ENCODE peak calls at places on chromosomes 6 and 20, in five cellular contexts. N, J, C, A and X are unnamed samples.

GRCh38 chr6:12069891-12070529 is 57.9 kb downstream of the HIVEP1 start:
- DNase-seq in A (no peak), J (no peak), N (no peak), C (peak; percentile 23), X (no peak)

GRCh38 chr6:44594471-44594870 is 207.0 kb downstream of the CDC5L start:
- DNase-seq in A (no peak), N (no peak), C (no peak), J (no peak), X (no peak)

GRCh38 chr6:8743146-8743745 is 307.9 kb upstream of the SLC35B3 start:
- DNase-seq in J (no peak), A (no peak), N (peak; percentile 26), C (no peak), X (peak; percentile 1)

GRCh38 chr20:25720285-25720684 is 23.6 kb upstream of the ZNF337 start:
- DNase-seq in C (no peak), N (no peak), A (no peak), J (no peak), X (no peak)

GRCh38 chr6:117399924-117400323 is 25.8 kb downstream of the ROS1 start:
- DNase-seq in A (peak; percentile 21), N (no peak), J (no peak), C (peak; percentile 4), X (no peak)

GRCh38 chr6:72464791-72465691 is 156.8 kb upstream of the KCNQ5 start:
- DNase-seq in J (no peak), N (no peak), A (peak; percentile 57), C (peak; percentile 7), X (peak; percentile 16)

GRCh38 chr6:39199976-39200375 is 29.3 kb downstream of the KCNK5 start:
- DNase-seq in N (no peak), C (no peak), J (no peak), A (no peak), X (no peak)

GRCh38 chr20:53899351-53900167 is 170.8 kb downstream of the BCAS1 start:
- DNase-seq in N (no peak), C (peak; percentile 80), J (no peak), A (peak; percentile 53), X (peak; percentile 50)

GRCh38 chr6:87407531-87407895 is 259 bp upstream of the CFAP206 start:
- DNase-seq in C (peak; percentile 56), N (peak; percentile 19), A (peak; percentile 57), J (no peak), X (peak; percentile 44)

GRCh38 chr20:56872620-56873458 is 243.7 kb downstream of the TFAP2C start:
- DNase-seq in A (no peak), N (no peak), C (no peak), J (no peak), X (no peak)

DNA sequence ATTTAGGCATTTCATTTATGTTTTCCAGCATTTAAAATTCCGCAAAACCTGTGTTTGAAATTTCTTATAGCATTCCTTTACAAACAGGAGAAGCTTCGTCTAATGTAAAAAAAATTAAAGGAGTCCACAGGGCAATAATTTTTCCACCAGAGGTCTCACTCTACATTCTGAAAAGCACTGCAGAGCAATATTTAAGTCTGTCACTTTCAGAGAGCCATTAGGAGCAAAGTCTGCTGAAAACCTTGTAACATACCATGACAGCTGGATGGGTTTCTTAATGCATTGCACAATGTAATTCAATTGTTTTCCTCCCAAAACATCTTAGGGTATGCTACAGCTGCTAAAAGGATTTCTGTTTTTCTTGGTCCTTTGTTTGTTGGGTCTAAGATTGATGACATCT is 18.0 kb downstream of the BAG2 start:
- DNase-seq in C (peak; percentile 70), N (no peak), A (peak; percentile 75), J (no peak), X (no peak)
- TF ChIP-seq CTCF in C (peak; percentile 52), N (peak; percentile 24), A (peak; percentile 58), J (peak; percentile 21), X (no peak)

GRCh38 chr20:8829232-8829631 is 239.7 kb upstream of the PLCB4 start:
- DNase-seq in C (no peak), N (no peak), J (no peak), A (no peak), X (no peak)
- TF ChIP-seq CTCF in C (peak; percentile 34), N (no peak), J (peak; percentile 16), A (peak; percentile 8), X (no peak)

GRCh38 chr6:102114402-102114801 is 720.9 kb downstream of the GRIK2 start:
- DNase-seq in J (no peak), N (peak; percentile 8), A (no peak), C (no peak), X (no peak)
- TF ChIP-seq CTCF in J (no peak), N (peak; percentile 61), A (no peak), C (no peak), X (no peak)

DNA sequence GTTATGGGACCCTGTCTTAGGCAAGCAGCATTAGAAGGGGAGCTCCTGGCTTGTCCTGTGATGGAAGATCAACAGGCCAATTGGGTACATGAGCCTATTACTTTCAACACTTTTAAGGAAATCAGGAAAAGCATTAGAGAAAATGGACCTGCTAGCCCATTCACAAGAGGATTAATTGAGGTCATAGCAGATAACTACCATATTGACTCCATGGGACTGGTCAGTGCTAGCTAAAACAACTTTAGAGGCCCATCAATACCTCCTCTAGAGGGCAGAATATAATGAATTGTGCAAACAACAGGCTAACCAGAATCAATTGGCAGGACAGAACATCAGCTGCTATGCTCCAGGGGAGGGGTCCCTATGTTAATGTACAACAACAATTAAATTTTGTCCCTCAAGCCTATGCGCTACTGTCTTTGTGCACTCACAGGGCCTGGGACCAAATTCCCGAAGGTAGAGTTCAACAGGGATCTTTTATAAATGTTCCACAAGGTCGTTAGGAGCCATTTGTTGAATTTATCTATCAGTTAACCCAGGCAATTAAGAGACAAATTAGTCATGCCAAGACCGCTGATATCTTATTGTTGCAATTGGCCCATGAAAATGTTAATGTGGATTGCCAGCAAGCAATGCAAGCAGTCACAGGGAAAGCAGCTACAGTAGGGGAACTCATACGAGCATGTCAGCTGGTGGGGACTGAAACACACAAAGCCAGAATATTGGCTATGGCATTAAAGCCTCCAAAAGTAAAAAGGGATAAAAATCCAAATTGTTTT is 106.6 kb upstream of the BTN3A2 start:
- DNase-seq in A (peak; percentile 8), C (no peak), N (no peak), J (no peak), X (no peak)
- TF ChIP-seq CTCF in A (no peak), C (peak; percentile 31), N (peak; percentile 44), J (no peak), X (no peak)

GRCh38 chr6:27582928-27583725 is 110.2 kb upstream of the ZNF184 start:
- DNase-seq in A (peak; percentile 70), C (peak; percentile 60), N (peak; percentile 72), J (no peak), X (peak; percentile 84)
- TF ChIP-seq CTCF in A (no peak), C (no peak), N (no peak), J (no peak), X (no peak)

GRCh38 chr20:62272200-62272599 is 30.6 kb upstream of the ADRM1 start:
- DNase-seq in J (no peak), N (no peak), A (no peak), C (no peak), X (no peak)
- TF ChIP-seq CTCF in J (no peak), N (no peak), A (no peak), C (no peak), X (peak; percentile 12)

GRCh38 chr6:36809933-36810844 is 29.1 kb downstream of the CPNE5 start:
- DNase-seq in N (no peak), J (no peak), A (no peak), C (no peak), X (no peak)
- TF ChIP-seq CTCF in N (no peak), J (no peak), A (peak; percentile 16), C (no peak), X (no peak)

DNA sequence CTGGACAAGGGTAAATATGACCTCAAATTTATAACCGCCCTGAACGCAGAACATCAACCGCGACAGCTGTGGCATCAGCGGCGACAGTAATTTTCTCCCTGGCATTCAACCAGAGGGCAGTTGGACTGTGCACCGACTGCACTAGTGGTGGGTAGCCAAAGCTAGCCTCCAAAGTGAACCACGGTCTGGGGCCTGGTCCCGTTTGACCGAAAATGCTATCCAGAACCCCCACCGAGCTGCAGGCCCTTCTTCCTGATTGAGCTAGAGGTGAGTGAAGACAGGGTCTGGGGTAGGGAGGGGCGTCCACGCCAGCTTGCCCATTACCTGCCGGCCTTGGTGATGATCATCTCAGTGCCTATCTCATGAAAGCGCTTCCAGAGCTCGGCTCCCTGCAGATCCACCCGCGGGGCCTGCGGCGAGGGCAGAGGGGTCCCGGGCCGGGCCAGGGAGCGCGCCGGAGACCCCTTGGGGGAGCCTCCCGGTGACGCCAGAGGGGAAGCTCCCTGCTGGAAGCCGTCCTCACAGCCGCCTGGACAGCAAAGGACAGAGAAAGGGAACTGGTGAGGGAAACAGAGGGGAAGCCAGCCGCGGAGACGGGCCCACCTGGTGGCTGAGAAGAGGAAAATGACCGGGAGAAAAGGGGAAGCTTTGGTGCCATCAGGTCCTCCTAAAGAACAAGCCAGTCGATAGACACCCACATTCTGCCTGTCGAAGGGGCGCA is 2.0 kb downstream of the TBX18 start:
- DNase-seq in A (peak; percentile 70), N (no peak), C (peak; percentile 49), J (no peak), X (peak; percentile 47)
- TF ChIP-seq CTCF in A (peak; percentile 39), N (no peak), C (peak; percentile 35), J (no peak), X (no peak)

GRCh38 chr6:25883991-25884390 is 9.9 kb upstream of the SLC17A3 start:
- DNase-seq in A (peak; percentile 93), J (no peak), N (no peak), C (peak; percentile 46), X (peak; percentile 24)

GRCh38 chr6:25883536-25883935 is 9.5 kb upstream of the SLC17A3 start:
- DNase-seq in A (peak; percentile 48), J (no peak), N (no peak), C (no peak), X (no peak)

GRCh38 chr6:25880601-25881000 is 6.6 kb upstream of the SLC17A3 start:
- DNase-seq in N (no peak), J (no peak), A (no peak), C (no peak), X (no peak)

GRCh38 chr6:25878721-25879322 is 4.8 kb upstream of the SLC17A3 start:
- DNase-seq in J (no peak), C (no peak), A (no peak), N (no peak), X (no peak)

DNA sequence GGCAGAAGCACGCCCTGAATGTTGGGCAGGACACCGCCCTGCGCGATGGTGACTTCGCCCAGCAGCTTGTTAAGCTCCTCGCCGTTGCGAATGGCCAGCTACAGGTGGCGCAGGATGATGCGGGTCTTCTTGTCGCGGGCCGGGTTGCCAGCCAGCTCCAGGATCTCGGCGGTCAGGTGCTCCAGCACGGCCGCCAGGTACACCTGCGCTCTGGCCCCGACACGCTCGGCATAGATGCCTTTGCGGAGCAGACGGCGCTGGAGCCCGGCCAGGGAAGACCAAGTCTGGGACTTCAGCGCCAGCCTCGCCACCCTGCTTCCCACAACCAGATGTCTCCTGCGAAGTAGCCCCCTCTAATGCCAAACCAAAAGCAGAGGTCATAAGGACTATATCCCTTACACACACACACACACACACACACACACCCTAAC is 8.0 kb upstream of the SLC17A3 start:
- DNase-seq in A (peak; percentile 19), C (no peak), J (peak; percentile 78), N (no peak), X (no peak)
- TF ChIP-seq CTCF in A (no peak), C (no peak), J (peak; percentile 15), N (no peak), X (no peak)